ENCODE peak calls at places on chromosome 4, in ten cellular contexts. A is AG08395, O is KBM-7, C is NCI-H510A treated with DMSO at 0.1 percent for 48 hours, U is GM23338, R is HFF-Myc, E is T-cell, B is Right ventricle myocardium superior, L is nephron progenitor cell, V is endothelial cell. T is an unnamed sample.

GRCh38 chr4:85793256-85793655 is 318.3 kb downstream of the ARHGAP24 start:
- DNase-seq in A (no peak), O (no peak), C (no peak), U (no peak), R (no peak), E (no peak), B (no peak), L (no peak), V (no peak), T (no peak)

GRCh38 chr4:125787707-125788106 is 473.0 kb downstream of the FAT4 start:
- DNase-seq in A (no peak), O (no peak), C (no peak), U (no peak), R (no peak), E (no peak), B (no peak), L (no peak), V (no peak), T (no peak)

GRCh38 chr4:38677466-38677865 is 13.5 kb downstream of the KLF3 start:
- DNase-seq in A (no peak), O (no peak), C (no peak), U (no peak), R (no peak), E (no peak), B (no peak), L (no peak), V (no peak), T (no peak)

GRCh38 chr4:54784188-54784671 is 126.5 kb downstream of the KIT start:
- DNase-seq in A (peak), O (no peak), C (peak), U (no peak), R (peak), E (no peak), B (peak), L (no peak), V (no peak), T (peak)

GRCh38 chr4:80231180-80231579 is 33.9 kb downstream of the PRDM8 start:
- DNase-seq in A (no peak), O (no peak), C (no peak), U (no peak), R (no peak), E (no peak), B (no peak), L (no peak), V (no peak), T (no peak)

GRCh38 chr4:128068927-128069326 is 7.8 kb downstream of the LARP1B start:
- DNase-seq in A (no peak), O (peak), C (no peak), U (peak), R (no peak), E (no peak), B (no peak), L (no peak), V (peak), T (peak)

GRCh38 chr4:117941611-117942010 is 92.7 kb upstream of the NDST3 start:
- DNase-seq in A (no peak), O (no peak), C (no peak), U (peak), R (no peak), E (no peak), B (no peak), L (peak), V (no peak), T (peak)

GRCh38 chr4:56003606-56004005 is 54.9 kb downstream of the CEP135 start:
- DNase-seq in A (no peak), O (no peak), C (no peak), U (no peak), R (no peak), E (no peak), B (no peak), L (no peak), V (no peak), T (no peak)